ENCODE peak calls at places on chromosome X, in four cellular contexts. F is cardiac muscle cell, H is left lung, J is neural progenitor cell. M is an unnamed sample.

GRCh38 chrX:133792198-133792953 is 193.0 kb downstream of the GPC3 start:
- DNase-seq in H (no peak), F (peak), J (peak), M (no peak)

GRCh38 chrX:20523626-20524312 is 257.1 kb upstream of the RPS6KA3 start:
- DNase-seq in F (no peak), H (no peak), J (no peak), M (no peak)

GRCh38 chrX:45765726-45766125 is 565.0 kb upstream of the DIPK2B start:
- DNase-seq in F (no peak), J (no peak), H (no peak), M (no peak)

GRCh38 chrX:57906790-57907189 is 3.5 kb downstream of the ZXDA start:
- DNase-seq in H (no peak), J (no peak), F (peak), M (no peak)

GRCh38 chrX:69988955-69989394 is 60.8 kb downstream of the AWAT2 start:
- DNase-seq in H (no peak), J (no peak), F (peak), M (no peak)

GRCh38 chrX:106726485-106727437 is at the start of gene RNF128:
- DNase-seq in J (peak), F (peak), H (peak), M (no peak)

GRCh38 chrX:110204986-110205385 is 112.9 kb downstream of the AMMECR1 start:
- DNase-seq in H (no peak), F (peak), J (no peak), M (no peak)

GRCh38 chrX:122500556-122500955 is 683.5 kb upstream of the GRIA3 start:
- DNase-seq in H (no peak), J (no peak), F (no peak), M (no peak)

GRCh38 chrX:131923614-131924250 is 99.4 kb upstream of the STK26 start:
- DNase-seq in H (no peak), J (no peak), F (no peak), M (no peak)

GRCh38 chrX:30713061-30713525 is 59.9 kb downstream of the GK start:
- DNase-seq in J (peak), F (peak), H (no peak), M (no peak)

GRCh38 chrX:75155454-75155829 is 641 bp downstream of the ABCB7 start:
- DNase-seq in H (no peak), F (no peak), J (no peak), M (no peak)

GRCh38 chrX:45031830-45032229 is 158.8 kb downstream of the KDM6A start:
- DNase-seq in F (no peak), J (no peak), H (no peak), M (no peak)

GRCh38 chrX:107298276-107298675 is 91.9 kb downstream of the DNAAF6 start:
- DNase-seq in J (no peak), H (no peak), F (no peak), M (no peak)

GRCh38 chrX:56313308-56313707 is 81.2 kb downstream of the KLF8 start:
- DNase-seq in F (no peak), H (no peak), J (no peak), M (no peak)

GRCh38 chrX:9682456-9682855 is 83.2 kb downstream of the GPR143 start:
- DNase-seq in H (no peak), J (peak), F (peak), M (no peak)

GRCh38 chrX:14899607-14900006 is 26.4 kb downstream of the MOSPD2 start:
- DNase-seq in H (no peak), J (no peak), F (peak), M (no peak)

GRCh38 chrX:150984164-150984824 is 1.2 kb downstream of the HMGB3 start:
- DNase-seq in H (peak), F (no peak), J (peak), M (no peak)

GRCh38 chrX:119398974-119399771 is at the start of gene SLC25A43:
- DNase-seq in J (peak), H (peak), F (peak), M (peak)

GRCh38 chrX:32155044-32155638 is 1056.2 kb downstream of the DMD start:
- DNase-seq in H (no peak), J (peak), F (no peak), M (no peak)

GRCh38 chrX:148049441-148049840 is 68.3 kb downstream of the FMR1NB start:
- DNase-seq in H (no peak), J (peak), F (peak), M (no peak)

GRCh38 chrX:29071525-29071924 is 484.3 kb downstream of the IL1RAPL1 start:
- DNase-seq in F (no peak), H (no peak), J (no peak), M (no peak)

GRCh38 chrX:16188687-16189086 is 21.4 kb downstream of the MAGEB17 start:
- DNase-seq in F (no peak), H (no peak), J (no peak), M (no peak)

GRCh38 chrX:67555578-67556203 is 11.9 kb downstream of the AR start:
- DNase-seq in J (peak), F (peak), H (no peak), M (no peak)

GRCh38 chrX:105882581-105883275 is 60.4 kb downstream of the NRK start:
- DNase-seq in H (no peak), J (no peak), F (peak), M (no peak)

GRCh38 chrX:314049-314448 is 4.5 kb downstream of the GTPBP6 start:
- DNase-seq in F (no peak), H (peak), J (no peak), M (no peak)

DNA sequence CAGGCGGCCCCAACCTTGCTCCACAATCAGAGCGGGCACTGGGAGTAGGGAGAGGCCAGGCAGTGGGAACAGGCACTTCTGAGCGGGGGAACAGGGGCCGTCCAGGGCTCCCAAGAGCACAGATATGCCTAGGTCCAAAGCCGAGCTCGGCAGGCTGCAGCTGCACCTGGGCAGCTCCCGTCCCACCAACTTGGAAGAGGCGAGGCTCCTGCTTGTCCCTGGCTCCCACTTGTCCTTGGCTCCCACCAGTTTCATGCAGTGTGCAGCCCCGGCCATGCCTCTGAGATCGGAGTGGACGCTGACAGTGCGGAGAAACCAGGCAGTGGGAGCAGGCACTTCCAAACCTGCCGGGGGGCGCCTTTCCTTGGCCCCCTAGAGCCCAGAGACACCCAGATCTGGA is 84.0 kb upstream of the XAGE2 start:
- DNase-seq in H (no peak), J (no peak), F (no peak), M (no peak)
- TF ChIP-seq CTCF in H (no peak), J (no peak), F (no peak), M (no peak)

DNA sequence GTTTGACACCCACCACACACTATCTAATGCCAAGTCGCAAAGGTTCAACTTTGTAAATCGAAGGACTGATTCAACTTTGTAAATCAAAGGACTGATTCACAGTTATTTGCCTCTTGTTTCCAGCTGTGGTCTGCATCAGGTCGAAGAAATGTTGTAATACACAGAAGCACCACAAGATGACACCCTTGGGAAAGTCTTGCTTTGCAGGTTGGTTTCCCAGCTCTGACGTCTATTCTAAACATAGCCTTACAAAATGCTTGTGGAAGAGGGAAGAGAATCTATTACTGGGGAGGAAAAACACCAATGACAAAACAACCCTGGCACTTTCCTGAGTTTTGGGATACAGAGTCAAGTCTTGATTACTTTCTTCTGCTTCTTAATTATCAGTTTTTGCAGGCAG is 35.3 kb downstream of the SUPT20HL1 start:
- DNase-seq in F (peak), H (no peak), J (peak), M (peak)
- TF ChIP-seq CTCF in F (peak), H (peak), J (peak), M (peak)

GRCh38 chrX:100363926-100364325 is 46.1 kb downstream of the PCDH19 start:
- DNase-seq in J (no peak), H (no peak), F (no peak), M (no peak)

GRCh38 chrX:100373673-100374072 is 36.4 kb downstream of the PCDH19 start:
- DNase-seq in F (no peak), H (no peak), J (no peak), M (no peak)

GRCh38 chrX:100368167-100368566 is 41.9 kb downstream of the PCDH19 start:
- DNase-seq in F (peak), J (peak), H (no peak), M (no peak)
- TF ChIP-seq CTCF in F (peak), J (peak), H (no peak), M (peak)

DNA sequence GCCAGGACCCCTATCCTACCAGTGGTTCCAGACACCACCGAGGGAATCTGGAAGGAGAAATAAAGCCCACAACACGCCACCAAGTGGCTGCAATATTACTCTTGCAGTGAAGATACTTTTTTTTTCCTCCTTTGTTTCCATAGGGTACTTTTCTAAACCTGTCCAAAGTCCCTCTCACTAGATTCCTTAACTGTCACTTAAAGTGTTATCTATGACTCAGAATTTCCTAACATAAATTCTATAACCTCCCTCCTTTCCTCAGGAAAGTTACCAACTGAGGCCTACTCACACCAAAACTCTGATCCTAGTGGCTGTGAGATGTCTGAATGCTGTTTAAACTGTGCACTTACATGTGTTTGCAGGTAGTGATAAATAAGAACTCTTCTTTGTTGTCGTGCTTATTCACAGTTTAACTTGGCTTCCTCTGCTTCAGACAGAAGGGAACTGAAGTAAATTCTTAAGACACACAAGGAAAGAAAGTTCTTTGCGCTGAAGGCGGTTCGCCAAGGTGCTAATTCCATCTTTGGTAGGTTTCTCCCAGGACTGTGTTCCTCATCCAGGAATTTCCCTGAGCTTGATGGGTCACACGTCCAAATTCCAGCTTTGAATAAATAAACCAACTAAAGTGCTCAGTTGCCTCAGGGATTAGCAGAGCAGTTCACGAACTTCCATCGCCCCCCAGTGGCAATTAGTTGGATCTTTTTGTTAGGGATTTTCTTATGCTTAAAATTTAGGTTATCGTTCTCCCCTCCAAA is 10.7 kb upstream of the HCCS start:
- DNase-seq in H (no peak), F (peak), J (peak), M (no peak)
- TF ChIP-seq CTCF in H (peak), F (peak), J (peak), M (peak)

GRCh38 chrX:39810901-39811300 is 286.9 kb downstream of the BCOR start:
- DNase-seq in J (no peak), H (no peak), F (no peak), M (no peak)
- TF ChIP-seq CTCF in J (no peak), H (no peak), F (no peak), M (no peak)

DNA sequence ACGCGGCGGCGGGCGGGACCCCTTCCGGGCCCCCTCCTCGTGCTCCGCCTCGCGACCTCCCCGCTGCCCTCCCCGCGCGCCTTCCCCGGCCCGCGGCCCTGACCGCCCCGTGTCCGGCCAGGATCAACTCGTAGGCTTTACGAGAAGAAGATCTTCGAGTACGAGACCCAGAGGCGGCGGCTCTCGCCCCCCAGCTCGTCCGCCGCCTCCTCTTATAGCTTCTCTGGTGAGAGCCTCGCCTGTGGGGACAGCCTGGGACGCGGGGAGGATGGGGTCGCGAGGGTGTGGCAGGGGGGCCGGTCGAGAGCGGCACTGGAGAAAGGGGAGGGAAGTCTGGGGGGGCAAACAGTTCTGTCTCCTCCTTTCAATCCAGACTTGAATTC is 465 bp downstream of the EMD start:
- DNase-seq in H (no peak), J (no peak), F (no peak), M (no peak)
- TF ChIP-seq CTCF in H (no peak), J (no peak), F (no peak), M (no peak)

DNA sequence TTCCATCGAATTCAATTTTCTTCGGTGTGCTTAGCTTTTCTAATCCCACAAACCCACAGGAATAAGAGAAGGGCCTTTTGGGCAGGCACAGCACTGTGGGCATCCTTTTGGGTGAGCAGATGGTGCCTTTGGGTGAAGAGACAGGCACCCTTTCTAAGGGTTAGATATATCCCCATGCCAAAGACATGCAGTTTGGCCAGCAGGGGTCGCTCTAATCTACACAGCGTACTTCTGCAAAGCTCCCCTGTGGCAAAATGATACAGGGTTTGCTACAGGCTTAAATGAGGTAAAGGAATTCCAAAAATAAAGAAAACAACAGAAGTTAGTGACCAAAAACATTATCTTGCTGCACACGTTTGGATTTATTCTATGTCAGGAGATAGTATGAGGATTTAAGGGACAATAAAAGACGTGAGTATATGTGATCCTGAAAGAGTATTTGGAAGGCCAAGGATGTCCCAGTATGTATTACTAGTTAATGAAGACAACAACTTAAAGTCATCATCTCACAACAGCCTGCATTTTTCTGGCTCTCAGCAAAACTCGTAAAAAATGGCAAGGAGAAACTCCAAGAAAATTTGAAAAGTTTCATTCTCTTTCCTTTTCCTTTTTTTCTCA is 49.5 kb downstream of the PHEX start:
- DNase-seq in J (peak), H (no peak), F (peak), M (no peak)
- TF ChIP-seq CTCF in J (peak), H (peak), F (peak), M (peak)

DNA sequence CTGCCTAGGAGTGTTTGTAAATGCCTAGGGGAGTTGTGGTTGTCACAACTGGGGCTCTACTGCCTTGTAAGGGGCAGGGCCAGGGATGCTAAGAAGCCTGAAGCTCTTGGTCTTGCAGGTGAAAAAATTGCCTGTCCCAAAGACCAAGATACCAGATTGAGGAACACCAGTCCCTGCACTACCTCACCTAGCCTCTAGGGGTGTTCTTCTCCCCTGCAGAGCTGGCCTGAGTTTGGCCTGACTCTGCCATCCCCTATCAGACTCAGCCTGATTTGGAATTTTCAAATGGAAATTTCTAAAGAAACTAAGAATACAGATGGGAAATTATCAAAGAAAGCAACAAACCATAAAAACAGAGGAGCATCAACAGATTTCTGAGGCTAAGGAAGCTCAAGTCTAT is 90.4 kb downstream of the ZC4H2 start:
- DNase-seq in F (no peak), H (no peak), J (peak), M (no peak)
- TF ChIP-seq CTCF in F (no peak), H (peak), J (peak), M (peak)

GRCh38 chrX:100606753-100607152 is 22.0 kb downstream of the TNMD start:
- DNase-seq in J (no peak), F (no peak), H (no peak), M (no peak)

GRCh38 chrX:100611951-100612350 is 24.7 kb downstream of the TSPAN6 start:
- DNase-seq in J (no peak), F (no peak), H (no peak), M (no peak)

GRCh38 chrX:100615015-100615414 is 21.6 kb downstream of the TSPAN6 start:
- DNase-seq in F (peak), H (no peak), J (peak), M (no peak)

DNA sequence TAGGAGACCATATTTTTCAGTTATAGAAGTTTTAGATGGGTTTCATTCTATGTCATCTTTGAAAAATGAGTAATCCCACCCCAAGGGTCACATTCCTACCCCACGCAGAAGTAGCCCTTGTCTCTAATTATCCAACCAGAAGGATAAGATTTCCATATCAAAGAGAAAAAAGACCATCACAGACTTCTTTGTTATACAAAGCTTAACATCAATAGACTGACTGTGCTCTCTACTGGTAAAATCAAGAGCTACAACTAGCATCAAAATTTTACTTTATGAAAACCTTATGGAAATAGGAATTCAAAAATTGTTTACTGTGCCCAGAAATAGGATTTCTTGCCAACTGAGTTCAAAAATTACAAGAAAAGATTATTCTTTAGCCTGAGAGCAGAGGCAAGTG is 24.9 kb downstream of the TNMD start:
- DNase-seq in J (no peak), F (no peak), H (no peak), M (no peak)
- TF ChIP-seq CTCF in J (peak), F (no peak), H (no peak), M (no peak)